ENCODE peak calls at places on chromosome 5, in ten cellular contexts. One of them, this sample, is unnamed.

GRCh38 chr5:122415481-122416120 is 103.6 kb downstream of the SNCAIP start:
- DNase-seq in spleen: no peak
- DNase-seq in psoas muscle: peak
- DNase-seq in epithelial cell of esophagus: peak
- DNase-seq in dorsolateral prefrontal cortex: peak
- DNase-seq in left lung: no peak
- DNase-seq in fibroblast of villous mesenchyme: peak
- DNase-seq in GM23248: peak
- DNase-seq in fibroblast of mammary gland: peak
- DNase-seq in RWPE2: no peak
- DNase-seq in this sample: peak

GRCh38 chr5:154631141-154631540 is 124.0 kb upstream of the LARP1 start:
- DNase-seq in spleen: no peak
- DNase-seq in psoas muscle: no peak
- DNase-seq in epithelial cell of esophagus: no peak
- DNase-seq in dorsolateral prefrontal cortex: no peak
- DNase-seq in left lung: no peak
- DNase-seq in fibroblast of villous mesenchyme: no peak
- DNase-seq in GM23248: no peak
- DNase-seq in fibroblast of mammary gland: no peak
- DNase-seq in RWPE2: no peak
- DNase-seq in this sample: no peak

GRCh38 chr5:167730121-167730520 is 561.3 kb upstream of the WWC1 start:
- DNase-seq in spleen: no peak
- DNase-seq in psoas muscle: no peak
- DNase-seq in epithelial cell of esophagus: peak
- DNase-seq in dorsolateral prefrontal cortex: no peak
- DNase-seq in left lung: no peak
- DNase-seq in fibroblast of villous mesenchyme: peak
- DNase-seq in GM23248: peak
- DNase-seq in fibroblast of mammary gland: peak
- DNase-seq in RWPE2: no peak
- DNase-seq in this sample: peak

GRCh38 chr5:80181618-80182211 is 74.1 kb downstream of the SERINC5 start:
- DNase-seq in spleen: no peak
- DNase-seq in psoas muscle: no peak
- DNase-seq in epithelial cell of esophagus: peak
- DNase-seq in dorsolateral prefrontal cortex: no peak
- DNase-seq in left lung: no peak
- DNase-seq in fibroblast of villous mesenchyme: peak
- DNase-seq in GM23248: no peak
- DNase-seq in fibroblast of mammary gland: peak
- DNase-seq in RWPE2: no peak
- DNase-seq in this sample: peak

GRCh38 chr5:68331202-68332108 is 115.9 kb downstream of the PIK3R1 start:
- DNase-seq in spleen: no peak
- DNase-seq in psoas muscle: no peak
- DNase-seq in epithelial cell of esophagus: peak
- DNase-seq in dorsolateral prefrontal cortex: no peak
- DNase-seq in left lung: no peak
- DNase-seq in fibroblast of villous mesenchyme: peak
- DNase-seq in GM23248: peak
- DNase-seq in fibroblast of mammary gland: peak
- DNase-seq in RWPE2: no peak
- DNase-seq in this sample: peak

GRCh38 chr5:139635606-139636206 is 12.4 kb upstream of the CXXC5 start:
- DNase-seq in spleen: peak
- DNase-seq in psoas muscle: peak
- DNase-seq in epithelial cell of esophagus: peak
- DNase-seq in dorsolateral prefrontal cortex: no peak
- DNase-seq in left lung: peak
- DNase-seq in fibroblast of villous mesenchyme: peak
- DNase-seq in GM23248: peak
- DNase-seq in fibroblast of mammary gland: peak
- DNase-seq in RWPE2: peak
- DNase-seq in this sample: peak

GRCh38 chr5:10595678-10596309 is 31.9 kb downstream of the ANKRD33B start:
- DNase-seq in spleen: no peak
- DNase-seq in psoas muscle: no peak
- DNase-seq in epithelial cell of esophagus: peak
- DNase-seq in dorsolateral prefrontal cortex: no peak
- DNase-seq in left lung: no peak
- DNase-seq in fibroblast of villous mesenchyme: peak
- DNase-seq in GM23248: peak
- DNase-seq in fibroblast of mammary gland: peak
- DNase-seq in RWPE2: peak
- DNase-seq in this sample: peak

GRCh38 chr5:142316051-142316450 is 8.8 kb downstream of the SPRY4 start:
- DNase-seq in spleen: no peak
- DNase-seq in psoas muscle: no peak
- DNase-seq in epithelial cell of esophagus: no peak
- DNase-seq in dorsolateral prefrontal cortex: no peak
- DNase-seq in left lung: no peak
- DNase-seq in fibroblast of villous mesenchyme: peak
- DNase-seq in GM23248: peak
- DNase-seq in fibroblast of mammary gland: peak
- DNase-seq in RWPE2: no peak
- DNase-seq in this sample: no peak

GRCh38 chr5:138649316-138649720 is 74.1 kb upstream of the HSPA9 start:
- DNase-seq in spleen: no peak
- DNase-seq in psoas muscle: no peak
- DNase-seq in epithelial cell of esophagus: no peak
- DNase-seq in dorsolateral prefrontal cortex: no peak
- DNase-seq in left lung: peak
- DNase-seq in fibroblast of villous mesenchyme: no peak
- DNase-seq in GM23248: no peak
- DNase-seq in fibroblast of mammary gland: no peak
- DNase-seq in RWPE2: no peak
- DNase-seq in this sample: no peak

GRCh38 chr5:37735649-37736347 is 104.0 kb downstream of the GDNF start:
- DNase-seq in spleen: no peak
- DNase-seq in psoas muscle: peak
- DNase-seq in epithelial cell of esophagus: no peak
- DNase-seq in dorsolateral prefrontal cortex: peak
- DNase-seq in left lung: no peak
- DNase-seq in fibroblast of villous mesenchyme: peak
- DNase-seq in GM23248: peak
- DNase-seq in fibroblast of mammary gland: peak
- DNase-seq in RWPE2: no peak
- DNase-seq in this sample: no peak

GRCh38 chr5:167029488-167029887 is 1262.0 kb upstream of the WWC1 start:
- DNase-seq in spleen: no peak
- DNase-seq in psoas muscle: no peak
- DNase-seq in epithelial cell of esophagus: no peak
- DNase-seq in dorsolateral prefrontal cortex: no peak
- DNase-seq in left lung: no peak
- DNase-seq in fibroblast of villous mesenchyme: no peak
- DNase-seq in GM23248: no peak
- DNase-seq in fibroblast of mammary gland: peak
- DNase-seq in RWPE2: no peak
- DNase-seq in this sample: no peak

GRCh38 chr5:1003296-1003937 is 5.2 kb upstream of the NKD2 start:
- DNase-seq in spleen: peak
- DNase-seq in psoas muscle: peak
- DNase-seq in epithelial cell of esophagus: peak
- DNase-seq in dorsolateral prefrontal cortex: peak
- DNase-seq in left lung: peak
- DNase-seq in fibroblast of villous mesenchyme: peak
- DNase-seq in GM23248: peak
- DNase-seq in fibroblast of mammary gland: peak
- DNase-seq in RWPE2: peak
- DNase-seq in this sample: peak

GRCh38 chr5:168282120-168282519 is 9.3 kb upstream of the WWC1 start:
- DNase-seq in spleen: no peak
- DNase-seq in psoas muscle: no peak
- DNase-seq in epithelial cell of esophagus: peak
- DNase-seq in dorsolateral prefrontal cortex: no peak
- DNase-seq in left lung: no peak
- DNase-seq in fibroblast of villous mesenchyme: peak
- DNase-seq in GM23248: peak
- DNase-seq in fibroblast of mammary gland: peak
- DNase-seq in RWPE2: no peak
- DNase-seq in this sample: no peak

GRCh38 chr5:79800979-79801827 is 111.6 kb downstream of the CMYA5 start:
- DNase-seq in spleen: no peak
- DNase-seq in psoas muscle: no peak
- DNase-seq in epithelial cell of esophagus: no peak
- DNase-seq in dorsolateral prefrontal cortex: no peak
- DNase-seq in left lung: no peak
- DNase-seq in fibroblast of villous mesenchyme: peak
- DNase-seq in GM23248: peak
- DNase-seq in fibroblast of mammary gland: peak
- DNase-seq in RWPE2: no peak
- DNase-seq in this sample: no peak

GRCh38 chr5:115289104-115289503 is 7.3 kb downstream of the CCDC112 start:
- DNase-seq in spleen: no peak
- DNase-seq in psoas muscle: no peak
- DNase-seq in epithelial cell of esophagus: no peak
- DNase-seq in dorsolateral prefrontal cortex: no peak
- DNase-seq in left lung: no peak
- DNase-seq in fibroblast of villous mesenchyme: no peak
- DNase-seq in GM23248: no peak
- DNase-seq in fibroblast of mammary gland: no peak
- DNase-seq in RWPE2: no peak
- DNase-seq in this sample: no peak

GRCh38 chr5:180438785-180439780 is 55.1 kb upstream of the CNOT6 start:
- DNase-seq in spleen: no peak
- DNase-seq in psoas muscle: no peak
- DNase-seq in epithelial cell of esophagus: no peak
- DNase-seq in dorsolateral prefrontal cortex: no peak
- DNase-seq in left lung: no peak
- DNase-seq in fibroblast of villous mesenchyme: no peak
- DNase-seq in GM23248: no peak
- DNase-seq in fibroblast of mammary gland: no peak
- DNase-seq in RWPE2: no peak
- DNase-seq in this sample: no peak

GRCh38 chr5:117177302-117177701 is 602.7 kb upstream of the SEMA6A start:
- DNase-seq in spleen: no peak
- DNase-seq in psoas muscle: no peak
- DNase-seq in epithelial cell of esophagus: no peak
- DNase-seq in dorsolateral prefrontal cortex: no peak
- DNase-seq in left lung: no peak
- DNase-seq in fibroblast of villous mesenchyme: no peak
- DNase-seq in GM23248: no peak
- DNase-seq in fibroblast of mammary gland: no peak
- DNase-seq in RWPE2: no peak
- DNase-seq in this sample: no peak

DNA sequence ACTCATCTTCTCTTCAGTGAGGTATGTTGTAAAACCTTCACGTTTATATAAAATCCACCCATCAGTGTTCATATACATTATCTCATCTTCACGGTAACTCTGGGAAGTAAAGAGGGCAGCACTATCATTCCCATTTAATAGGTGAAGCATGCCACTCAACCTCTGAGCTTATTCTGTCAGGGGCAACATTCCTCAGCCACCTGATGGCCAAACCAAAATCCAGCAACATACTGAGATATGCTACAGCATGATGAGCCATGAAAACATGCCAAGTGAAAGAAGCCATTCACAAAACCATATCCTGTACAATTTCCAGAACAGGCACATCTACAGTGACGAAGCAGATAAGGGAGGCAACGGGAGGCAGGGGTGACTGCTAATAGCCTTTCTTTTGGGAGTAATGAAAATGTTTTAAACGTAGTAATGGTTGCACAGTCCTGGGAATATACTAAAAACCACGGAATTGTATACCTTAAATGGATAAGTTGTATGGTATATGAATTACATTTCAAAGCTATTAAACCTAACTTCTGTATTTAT is 167.4 kb downstream of the TSSK1B start:
- DNase-seq in spleen: no peak
- DNase-seq in psoas muscle: no peak
- DNase-seq in epithelial cell of esophagus: peak
- DNase-seq in dorsolateral prefrontal cortex: no peak
- DNase-seq in left lung: no peak
- DNase-seq in fibroblast of villous mesenchyme: no peak
- DNase-seq in GM23248: no peak
- DNase-seq in fibroblast of mammary gland: no peak
- DNase-seq in RWPE2: no peak
- DNase-seq in this sample: peak
- H3K4me3 ChIP-seq in spleen: no peak
- H3K4me3 ChIP-seq in psoas muscle: no peak
- H3K4me3 ChIP-seq in epithelial cell of esophagus: no peak
- H3K4me3 ChIP-seq in dorsolateral prefrontal cortex: no peak
- H3K4me3 ChIP-seq in left lung: no peak
- H3K4me3 ChIP-seq in fibroblast of villous mesenchyme: no peak
- H3K4me3 ChIP-seq in GM23248: no peak
- H3K4me3 ChIP-seq in fibroblast of mammary gland: no peak
- H3K4me3 ChIP-seq in RWPE2: no peak
- H3K4me3 ChIP-seq in this sample: no peak

DNA sequence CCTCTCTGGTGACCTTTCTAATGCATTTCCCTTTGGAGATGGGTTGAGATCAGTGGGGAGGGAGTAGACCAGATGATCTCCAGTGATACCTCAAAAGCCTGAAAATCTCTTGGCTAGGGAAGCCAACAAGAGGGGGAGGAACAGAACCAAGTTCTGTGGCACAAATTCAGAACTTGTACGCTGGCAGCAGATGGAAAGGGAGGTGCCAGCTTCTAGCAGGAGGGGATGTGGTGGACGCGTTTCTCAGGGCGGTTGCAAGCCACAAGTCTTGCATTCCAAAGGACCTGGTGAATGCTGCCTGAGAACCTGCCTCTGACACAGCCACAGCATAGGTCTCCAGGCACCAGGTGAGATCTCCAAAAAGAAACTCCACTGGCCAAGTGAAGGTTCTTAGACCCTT is 13.4 kb downstream of the SLIT3 start:
- DNase-seq in spleen: no peak
- DNase-seq in psoas muscle: no peak
- DNase-seq in epithelial cell of esophagus: no peak
- DNase-seq in dorsolateral prefrontal cortex: peak
- DNase-seq in left lung: no peak
- DNase-seq in fibroblast of villous mesenchyme: no peak
- DNase-seq in GM23248: peak
- DNase-seq in fibroblast of mammary gland: no peak
- DNase-seq in RWPE2: no peak
- DNase-seq in this sample: no peak
- H3K4me3 ChIP-seq in spleen: no peak
- H3K4me3 ChIP-seq in psoas muscle: no peak
- H3K4me3 ChIP-seq in epithelial cell of esophagus: no peak
- H3K4me3 ChIP-seq in dorsolateral prefrontal cortex: no peak
- H3K4me3 ChIP-seq in left lung: no peak
- H3K4me3 ChIP-seq in fibroblast of villous mesenchyme: no peak
- H3K4me3 ChIP-seq in GM23248: no peak
- H3K4me3 ChIP-seq in fibroblast of mammary gland: no peak
- H3K4me3 ChIP-seq in RWPE2: no peak
- H3K4me3 ChIP-seq in this sample: no peak

GRCh38 chr5:96687812-96688453 is 25.8 kb downstream of the CAST start:
- DNase-seq in spleen: no peak
- DNase-seq in psoas muscle: no peak
- DNase-seq in epithelial cell of esophagus: peak
- DNase-seq in dorsolateral prefrontal cortex: no peak
- DNase-seq in left lung: no peak
- DNase-seq in fibroblast of villous mesenchyme: peak
- DNase-seq in GM23248: peak
- DNase-seq in fibroblast of mammary gland: peak
- DNase-seq in RWPE2: no peak
- DNase-seq in this sample: peak
- H3K4me3 ChIP-seq in spleen: no peak
- H3K4me3 ChIP-seq in psoas muscle: no peak
- H3K4me3 ChIP-seq in epithelial cell of esophagus: no peak
- H3K4me3 ChIP-seq in dorsolateral prefrontal cortex: no peak
- H3K4me3 ChIP-seq in left lung: no peak
- H3K4me3 ChIP-seq in fibroblast of villous mesenchyme: no peak
- H3K4me3 ChIP-seq in GM23248: peak
- H3K4me3 ChIP-seq in fibroblast of mammary gland: no peak
- H3K4me3 ChIP-seq in RWPE2: peak
- H3K4me3 ChIP-seq in this sample: no peak

GRCh38 chr5:72955768-72956323 is at the start of gene FCHO2:
- DNase-seq in spleen: peak
- DNase-seq in psoas muscle: peak
- DNase-seq in epithelial cell of esophagus: peak
- DNase-seq in dorsolateral prefrontal cortex: peak
- DNase-seq in left lung: peak
- DNase-seq in fibroblast of villous mesenchyme: peak
- DNase-seq in GM23248: peak
- DNase-seq in fibroblast of mammary gland: peak
- DNase-seq in RWPE2: peak
- DNase-seq in this sample: peak
- H3K4me3 ChIP-seq in spleen: peak
- H3K4me3 ChIP-seq in psoas muscle: peak
- H3K4me3 ChIP-seq in epithelial cell of esophagus: peak
- H3K4me3 ChIP-seq in dorsolateral prefrontal cortex: peak
- H3K4me3 ChIP-seq in left lung: peak
- H3K4me3 ChIP-seq in fibroblast of villous mesenchyme: peak
- H3K4me3 ChIP-seq in GM23248: peak
- H3K4me3 ChIP-seq in fibroblast of mammary gland: peak
- H3K4me3 ChIP-seq in RWPE2: peak
- H3K4me3 ChIP-seq in this sample: peak

This sample was measured in bronchial epithelial cell.